ENCODE peak calls at places on chromosomes 11 and 22, in eight cellular contexts. E is naive thymus-derived CD8-positive, alpha-beta T cell; W is dorsolateral prefrontal cortex; I is H4; K is effector memory CD4-positive, alpha-beta T cell; X is NCI-H774; Q is kidney tubule cell; B is NCI-H1436. U is an unnamed sample.

GRCh38 chr11:61516675-61517516 is 8.3 kb downstream of the LRRC10B start:
- DNase-seq in W (no peak), B (peak; percentile 30), X (no peak), Q (peak; percentile 13), K (peak; percentile 11), E (peak; percentile 68), I (no peak), U (peak; percentile 62)

GRCh38 chr11:111748035-111748804 is 18.0 kb downstream of the PPP2R1B start:
- DNase-seq in I (no peak), K (no peak), X (no peak), E (no peak), B (no peak), W (no peak), Q (no peak), U (no peak)

GRCh38 chr22:39457047-39457545 is 284 bp downstream of the MGAT3 start:
- DNase-seq in K (no peak), X (no peak), B (no peak), Q (no peak), E (no peak), I (no peak), W (no peak), U (no peak)

GRCh38 chr11:108870373-108871020 is 205.6 kb downstream of the DDX10 start:
- DNase-seq in W (no peak), B (no peak), I (no peak), Q (peak; percentile 82), X (no peak), K (no peak), E (no peak), U (no peak)

GRCh38 chr11:26964335-26964734 is 29.6 kb upstream of the FIBIN start:
- DNase-seq in W (no peak), X (no peak), Q (no peak), B (no peak), K (no peak), I (no peak), E (no peak), U (no peak)

GRCh38 chr22:29580200-29580810 is 608 bp downstream of the NIPSNAP1 start:
- DNase-seq in Q (no peak), E (no peak), B (no peak), K (no peak), W (no peak), I (no peak), X (no peak), U (no peak)

GRCh38 chr11:80462211-80462610 is 1021.4 kb upstream of the TENM4 start:
- DNase-seq in W (no peak), B (no peak), E (no peak), I (no peak), Q (peak; percentile 84), K (no peak), X (no peak), U (no peak)

GRCh38 chr22:21450858-21451331 is 16.3 kb upstream of the TMEM191C start:
- DNase-seq in I (no peak), W (peak; percentile 27), K (no peak), Q (no peak), X (no peak), B (no peak), E (no peak), U (peak; percentile 15)

GRCh38 chr11:86984701-86985100 is 29.5 kb upstream of the FZD4 start:
- DNase-seq in I (no peak), B (no peak), W (no peak), E (no peak), X (no peak), K (no peak), Q (no peak), U (no peak)

GRCh38 chr11:110356769-110357671 is 60.6 kb upstream of the RDX start:
- DNase-seq in X (no peak), E (no peak), K (no peak), W (no peak), B (no peak), Q (peak; percentile 72), I (peak; percentile 65), U (no peak)

GRCh38 chr11:74648894-74649293 is 56.5 kb downstream of the POLD3 start:
- DNase-seq in B (no peak), W (no peak), I (no peak), X (no peak), Q (no peak), E (no peak), K (no peak), U (no peak)

GRCh38 chr11:131966667-131967066 is 596.3 kb downstream of the NTM start:
- DNase-seq in W (no peak), E (no peak), Q (no peak), B (no peak), I (no peak), K (no peak), X (no peak), U (no peak)

GRCh38 chr22:44172370-44173108 is 8.2 kb upstream of the PARVG start:
- DNase-seq in W (peak; percentile 77), Q (no peak), I (no peak), X (peak; percentile 61), K (no peak), E (no peak), B (no peak), U (peak; percentile 73)

GRCh38 chr11:102306048-102306575 is 11.2 kb upstream of the BIRC3 start:
- DNase-seq in X (peak; percentile 57), I (peak; percentile 61), B (peak; percentile 25), K (no peak), W (no peak), E (no peak), Q (peak; percentile 63), U (no peak)

GRCh38 chr11:33059331-33060007 is 20.1 kb downstream of the TCP11L1 start:
- DNase-seq in E (no peak), I (no peak), K (no peak), X (no peak), Q (no peak), W (no peak), B (no peak), U (no peak)

GRCh38 chr22:37994049-37994448 is 9.7 kb upstream of the SOX10 start:
- DNase-seq in W (no peak), I (no peak), B (no peak), X (no peak), Q (no peak), E (no peak), K (no peak), U (no peak)

GRCh38 chr11:71109586-71109985 is 142.8 kb downstream of the SHANK2 start:
- DNase-seq in K (no peak), I (no peak), W (no peak), E (no peak), X (no peak), Q (no peak), B (no peak), U (no peak)

GRCh38 chr11:125886997-125887372 is 483 bp upstream of the HYLS1 start:
- DNase-seq in B (no peak), Q (peak; percentile 62), E (no peak), W (peak; percentile 47), I (no peak), K (no peak), X (peak; percentile 78), U (peak; percentile 54)

GRCh38 chr11:61971177-61972111 is 4.0 kb upstream of the FTH1 start:
- DNase-seq in Q (peak; percentile 99), X (peak; percentile 88), I (peak; percentile 99), B (peak; percentile 86), E (peak; percentile 27), K (no peak), W (peak; percentile 96), U (peak; percentile 97)

GRCh38 chr11:130847517-130847916 is 68.8 kb downstream of the SNX19 start:
- DNase-seq in K (no peak), I (peak; percentile 51), X (no peak), Q (peak; percentile 88), W (no peak), B (no peak), E (no peak), U (no peak)

GRCh38 chr11:64144587-64145295 is 21.2 kb downstream of the MACROD1 start:
- DNase-seq in E (no peak), K (no peak), B (no peak), I (no peak), W (no peak), Q (no peak), X (no peak), U (no peak)

GRCh38 chr11:70066136-70066520 is 12.0 kb upstream of the ANO1 start:
- DNase-seq in W (no peak), B (no peak), Q (no peak), K (no peak), I (no peak), E (no peak), X (no peak), U (no peak)

GRCh38 chr11:57255618-57256017 is 18.6 kb upstream of the APLNR start:
- DNase-seq in X (no peak), B (no peak), Q (peak; percentile 54), I (no peak), K (no peak), E (no peak), W (no peak), U (no peak)

GRCh38 chr11:119493712-119494111 is 70.7 kb upstream of the THY1 start:
- DNase-seq in I (no peak), X (no peak), Q (peak; percentile 46), B (no peak), E (no peak), W (no peak), K (no peak), U (peak; percentile 46)

GRCh38 chr11:129368889-129369672 is 6.6 kb upstream of the BARX2 start:
- DNase-seq in B (no peak), E (no peak), I (no peak), X (peak; percentile 55), W (no peak), K (no peak), Q (no peak), U (no peak)

GRCh38 chr11:47552086-47552580 is 799 bp downstream of the CELF1 start:
- DNase-seq in B (no peak), I (no peak), W (no peak), X (no peak), Q (peak; percentile 59), K (peak; percentile 10), E (no peak), U (peak; percentile 43)

GRCh38 chr22:19942071-19942885 is 660 bp upstream of the TXNRD2 start:
- DNase-seq in W (no peak), Q (peak; percentile 40), K (no peak), E (no peak), B (no peak), I (no peak), X (no peak), U (peak; percentile 54)

GRCh38 chr11:76677010-76677771 is 6.6 kb upstream of the LRRC32 start:
- DNase-seq in I (no peak), W (no peak), B (no peak), Q (no peak), K (no peak), E (no peak), X (no peak), U (no peak)

GRCh38 chr11:64969209-64969608 is 2.7 kb downstream of the MAJIN start:
- DNase-seq in W (no peak), X (no peak), B (no peak), K (no peak), E (no peak), I (peak; percentile 37), Q (peak; percentile 90), U (no peak)

GRCh38 chr11:5489571-5490357 is 1.3 kb downstream of the OR52D1 start:
- DNase-seq in E (no peak), I (no peak), X (no peak), Q (peak; percentile 60), K (no peak), W (no peak), B (no peak), U (no peak)

GRCh38 chr22:29798318-29798717 is 31.1 kb downstream of the UQCR10 start:
- DNase-seq in Q (no peak), W (no peak), X (no peak), I (no peak), B (no peak), E (no peak), K (no peak), U (no peak)

GRCh38 chr22:17348464-17349103 is 20.7 kb upstream of the CECR2 start:
- DNase-seq in W (no peak), I (no peak), E (no peak), Q (no peak), K (no peak), B (no peak), X (no peak), U (no peak)

GRCh38 chr11:74085542-74085892 is 76.6 kb upstream of the UCP3 start:
- DNase-seq in W (no peak), K (no peak), I (no peak), Q (peak; percentile 16), E (no peak), B (no peak), X (no peak), U (no peak)

GRCh38 chr11:115869780-115870431 is 365.7 kb upstream of the CADM1 start:
- DNase-seq in E (no peak), I (peak; percentile 62), W (no peak), K (no peak), Q (peak; percentile 67), B (peak; percentile 26), X (peak; percentile 65), U (peak; percentile 31)

U was measured in left ventricle myocardium superior.